ENCODE peak calls at places on chromosomes 6 and 20, in eight cellular contexts. T, C, E, Q, P, A, G and S are unnamed samples.

GRCh38 chr6:134281388-134281787 is 36.5 kb downstream of the SGK1 start:
- DNase-seq in Q (no peak), E (no peak), C (no peak), A (no peak), P (no peak), G (no peak), T (no peak), S (no peak)

GRCh38 chr20:57465486-57465885 is 59.5 kb downstream of the CTCFL start:
- DNase-seq in T (no peak), Q (no peak), E (no peak), C (no peak), P (peak), A (no peak), G (no peak), S (no peak)

GRCh38 chr20:17969276-17969883 is 562 bp downstream of the MGME1 start:
- DNase-seq in P (peak), G (no peak), Q (no peak), T (peak), E (peak), C (no peak), A (no peak), S (no peak)

GRCh38 chr6:75204959-75205775 is 686 bp downstream of the COL12A1 start:
- DNase-seq in T (peak), E (peak), C (no peak), G (peak), A (no peak), Q (peak), P (peak), S (no peak)

GRCh38 chr6:159973951-159974350 is 5.1 kb downstream of the IGF2R start:
- DNase-seq in C (no peak), E (peak), A (no peak), Q (no peak), G (peak), T (no peak), P (no peak), S (no peak)

GRCh38 chr6:30100585-30101422 is 12.1 kb downstream of the TRIM31 start:
- DNase-seq in C (no peak), A (no peak), Q (no peak), T (no peak), P (peak), E (peak), G (no peak), S (no peak)

GRCh38 chr6:214428-214827 is 77.9 kb upstream of the DUSP22 start:
- DNase-seq in C (no peak), G (no peak), Q (no peak), T (no peak), P (no peak), E (no peak), A (no peak), S (no peak)

GRCh38 chr20:23150304-23151007 is 64.3 kb upstream of the CD93 start:
- DNase-seq in T (no peak), E (no peak), C (no peak), G (no peak), Q (no peak), A (no peak), P (no peak), S (no peak)

GRCh38 chr6:52393780-52394179 is 26.4 kb upstream of the EFHC1 start:
- DNase-seq in A (no peak), G (no peak), T (no peak), P (no peak), Q (no peak), C (no peak), E (no peak), S (no peak)

GRCh38 chr6:143034689-143035334 is 25.9 kb upstream of the AIG1 start:
- DNase-seq in Q (no peak), T (no peak), A (no peak), E (no peak), P (peak), C (no peak), G (no peak), S (no peak)

GRCh38 chr20:31968299-31969126 is 562 bp downstream of the XKR7 start:
- DNase-seq in C (peak), Q (peak), T (no peak), G (peak), E (peak), A (no peak), P (peak), S (peak)

GRCh38 chr6:145798530-145798929 is 16.1 kb downstream of the FBXO30 start:
- DNase-seq in G (peak), C (no peak), A (no peak), Q (no peak), E (no peak), P (no peak), T (no peak), S (no peak)

GRCh38 chr6:53294095-53294494 is 54.7 kb downstream of the ELOVL5 start:
- DNase-seq in Q (no peak), P (no peak), T (no peak), E (peak), A (no peak), G (no peak), C (no peak), S (no peak)

GRCh38 chr20:59850018-59850641 is 83.3 kb downstream of the SYCP2 start:
- DNase-seq in C (no peak), Q (no peak), P (no peak), G (peak), T (no peak), A (no peak), E (peak), S (no peak)

GRCh38 chr6:17737704-17738252 is 31.1 kb upstream of the NUP153 start:
- DNase-seq in P (no peak), T (no peak), C (no peak), G (no peak), E (no peak), Q (no peak), A (no peak), S (no peak)

GRCh38 chr6:157097255-157097936 is 225.9 kb downstream of the TMEM242 start:
- DNase-seq in E (no peak), A (no peak), T (no peak), Q (no peak), C (no peak), P (no peak), G (no peak), S (no peak)

GRCh38 chr20:58576590-58576944 is 61.4 kb upstream of the APCDD1L start:
- DNase-seq in P (no peak), E (no peak), A (no peak), C (no peak), Q (no peak), T (no peak), G (no peak), S (no peak)

GRCh38 chr6:1103027-1103426 is 208.9 kb upstream of the FOXQ1 start:
- DNase-seq in A (no peak), E (no peak), T (no peak), G (no peak), Q (no peak), P (no peak), C (no peak), S (no peak)

GRCh38 chr20:36773123-36773547 is 428 bp downstream of the DSN1 start:
- DNase-seq in G (no peak), E (peak), Q (no peak), P (no peak), T (no peak), C (no peak), A (no peak), S (no peak)

GRCh38 chr6:7107578-7108195 is at the start of gene RREB1:
- DNase-seq in A (no peak), Q (no peak), P (peak), E (peak), C (no peak), G (peak), T (no peak), S (no peak)

GRCh38 chr20:41697861-41698559 is 79.8 kb upstream of the CHD6 start:
- DNase-seq in G (peak), C (no peak), Q (no peak), A (no peak), P (no peak), E (peak), T (no peak), S (no peak)

GRCh38 chr20:46285740-46286139 is 22.6 kb downstream of the CDH22 start:
- DNase-seq in T (no peak), A (no peak), P (no peak), C (no peak), E (no peak), G (no peak), Q (no peak), S (no peak)

GRCh38 chr20:35408270-35408669 is 3.5 kb downstream of the UQCC1 start:
- DNase-seq in T (no peak), P (no peak), A (no peak), G (no peak), E (no peak), C (no peak), Q (no peak), S (no peak)

GRCh38 chr6:136103763-136104311 is 146.3 kb downstream of the MTFR2 start:
- DNase-seq in C (no peak), P (no peak), E (peak), T (no peak), G (no peak), Q (no peak), A (no peak), S (peak)

GRCh38 chr6:161393839-161394364 is 120.0 kb upstream of the AGPAT4 start:
- DNase-seq in P (no peak), E (peak), C (no peak), T (no peak), A (no peak), Q (no peak), G (peak), S (no peak)

GRCh38 chr6:166743925-166744653 is 117.0 kb upstream of the RPS6KA2 start:
- DNase-seq in Q (no peak), P (no peak), A (no peak), G (peak), E (no peak), C (no peak), T (peak), S (no peak)

GRCh38 chr20:48230251-48230650 is 445.0 kb upstream of the SULF2 start:
- DNase-seq in T (no peak), P (no peak), Q (no peak), G (no peak), C (no peak), A (no peak), E (no peak), S (no peak)
- H3K27ac ChIP-seq in T (no peak), P (no peak), Q (no peak), G (no peak), C (no peak), A (no peak), E (no peak), S (no peak)

GRCh38 chr6:100493206-100493888 is 28.6 kb upstream of the SIM1 start:
- DNase-seq in Q (no peak), E (no peak), T (no peak), P (no peak), C (no peak), G (no peak), A (no peak), S (no peak)
- H3K27ac ChIP-seq in Q (no peak), E (no peak), T (no peak), P (no peak), C (no peak), G (no peak), A (no peak), S (no peak)

GRCh38 chr6:154890874-154891273 is 104.2 kb upstream of the TIAM2 start:
- DNase-seq in G (no peak), Q (no peak), A (no peak), C (no peak), P (no peak), E (no peak), T (no peak), S (no peak)

GRCh38 chr6:154891901-154892300 is 103.2 kb upstream of the TIAM2 start:
- DNase-seq in G (no peak), Q (no peak), E (no peak), A (no peak), P (no peak), C (no peak), T (no peak), S (no peak)

GRCh38 chr6:154888426-154888825 is 106.7 kb upstream of the TIAM2 start:
- DNase-seq in G (no peak), T (no peak), P (no peak), C (no peak), E (no peak), Q (no peak), A (no peak), S (no peak)

GRCh38 chr6:154887051-154887450 is 108.1 kb upstream of the TIAM2 start:
- DNase-seq in T (no peak), E (peak), G (peak), A (no peak), Q (no peak), P (no peak), C (no peak), S (no peak)

DNA sequence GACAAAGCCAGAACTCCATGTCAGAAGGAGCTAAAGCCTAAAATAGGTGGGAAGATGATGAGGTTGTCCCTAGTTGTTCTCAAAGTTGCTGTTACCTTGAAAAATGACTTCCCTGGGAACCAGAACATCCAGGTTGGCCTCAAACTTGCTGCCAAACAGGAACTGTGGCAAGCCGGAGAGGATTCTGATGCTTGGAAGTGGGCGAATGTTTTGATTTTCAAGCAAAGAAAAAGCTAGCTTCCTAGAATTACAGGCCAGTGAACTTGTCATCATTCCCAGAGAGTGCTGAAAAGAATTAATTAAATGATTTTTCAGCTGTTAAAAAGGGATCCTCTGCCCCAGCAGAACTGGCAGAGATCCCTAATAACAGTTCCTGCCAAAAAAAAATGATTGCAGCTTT is 106.2 kb upstream of the TIAM2 start:
- DNase-seq in A (no peak), P (no peak), E (no peak), C (no peak), Q (no peak), G (no peak), T (no peak), S (peak)
- H3K27ac ChIP-seq in A (no peak), P (no peak), E (no peak), C (no peak), Q (no peak), G (no peak), T (no peak), S (no peak)

GRCh38 chr6:89008763-89009374 is 45.5 kb upstream of the RNGTT start:
- DNase-seq in A (no peak), Q (no peak), E (no peak), G (no peak), T (no peak), C (no peak), P (no peak), S (no peak)

GRCh38 chr6:89011436-89011835 is 48.0 kb upstream of the RNGTT start:
- DNase-seq in Q (no peak), C (no peak), E (no peak), P (no peak), T (no peak), A (no peak), G (no peak), S (no peak)

GRCh38 chr6:89009624-89010059 is 46.2 kb upstream of the RNGTT start:
- DNase-seq in T (no peak), G (no peak), A (no peak), C (no peak), Q (no peak), E (no peak), P (no peak), S (no peak)

GRCh38 chr6:89008299-89008698 is 44.9 kb upstream of the RNGTT start:
- DNase-seq in Q (no peak), P (no peak), C (no peak), E (no peak), G (no peak), A (no peak), T (no peak), S (no peak)

GRCh38 chr6:89007209-89008001 is 44.0 kb upstream of the RNGTT start:
- DNase-seq in A (no peak), G (no peak), C (no peak), T (no peak), P (no peak), E (no peak), Q (no peak), S (no peak)
- H3K27ac ChIP-seq in A (no peak), G (no peak), C (no peak), T (no peak), P (no peak), E (no peak), Q (no peak), S (no peak)

GRCh38 chr20:650281-650680 is 2.7 kb downstream of the SRXN1 start:
- DNase-seq in A (no peak), C (no peak), Q (no peak), P (no peak), G (no peak), T (no peak), E (no peak), S (no peak)

GRCh38 chr20:651713-652610 is 1.0 kb downstream of the SRXN1 start:
- DNase-seq in Q (no peak), E (peak), T (no peak), A (no peak), G (no peak), P (no peak), C (no peak), S (no peak)

GRCh38 chr20:653110-653589 is at the start of gene SRXN1:
- DNase-seq in T (peak), C (peak), Q (peak), A (no peak), P (peak), E (peak), G (peak), S (peak)

GRCh38 chr20:652611-653109 is 340 bp downstream of the SRXN1 start:
- DNase-seq in C (no peak), G (peak), Q (peak), A (no peak), P (peak), T (no peak), E (peak), S (no peak)

DNA sequence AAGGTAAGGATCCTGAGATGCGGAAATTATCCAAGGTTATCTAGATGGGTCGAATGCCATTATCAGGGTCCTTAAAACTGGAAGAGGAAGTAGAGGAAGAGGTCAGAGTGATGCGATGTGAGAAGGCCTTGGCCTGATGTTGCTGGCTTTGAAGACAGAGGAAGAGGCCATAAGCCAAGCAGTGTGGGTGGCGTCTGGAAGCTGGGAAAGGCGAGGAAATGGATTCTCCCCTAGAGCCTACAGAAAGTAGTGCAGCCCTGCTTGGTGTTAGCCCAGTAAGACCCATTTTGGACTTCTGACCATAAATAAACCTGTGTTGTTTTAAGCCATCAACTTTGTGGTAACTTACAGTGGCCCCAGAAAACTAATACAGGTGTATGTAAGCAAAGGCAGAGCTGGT is 2.0 kb downstream of the SRXN1 start:
- DNase-seq in P (no peak), T (no peak), C (no peak), Q (no peak), E (peak), A (no peak), G (no peak), S (no peak)
- H3K27ac ChIP-seq in P (no peak), T (no peak), C (no peak), Q (no peak), E (no peak), A (no peak), G (no peak), S (no peak)

GRCh38 chr20:53444386-53444785 is 149.3 kb downstream of the ZNF217 start:
- DNase-seq in E (no peak), Q (no peak), C (no peak), A (no peak), P (no peak), T (no peak), G (no peak), S (no peak)
- H3K27ac ChIP-seq in E (no peak), Q (no peak), C (no peak), A (no peak), P (no peak), T (no peak), G (no peak), S (no peak)

DNA sequence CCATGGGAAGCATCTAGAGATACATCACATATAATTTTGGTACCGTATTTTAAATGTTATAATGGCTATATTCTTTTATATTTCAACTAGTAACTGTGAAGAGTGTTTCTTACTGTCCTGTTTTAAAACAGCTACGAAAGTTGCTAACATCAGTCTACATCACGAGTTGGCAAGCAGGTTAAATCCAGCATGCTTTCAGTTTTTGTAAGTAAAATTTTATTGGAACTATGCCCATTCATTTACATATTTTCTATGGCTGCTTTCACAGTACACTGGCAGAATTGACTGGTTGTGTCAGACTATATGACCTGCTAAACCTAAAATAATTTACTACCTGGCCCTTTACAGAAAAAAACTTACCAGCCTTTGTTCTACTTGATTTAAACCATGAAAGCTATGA is 478.1 kb downstream of the PHF3 start:
- DNase-seq in E (no peak), T (no peak), P (no peak), Q (no peak), G (no peak), A (no peak), C (no peak), S (no peak)
- H3K27ac ChIP-seq in E (no peak), T (no peak), P (no peak), Q (no peak), G (no peak), A (no peak), C (no peak), S (no peak)

DNA sequence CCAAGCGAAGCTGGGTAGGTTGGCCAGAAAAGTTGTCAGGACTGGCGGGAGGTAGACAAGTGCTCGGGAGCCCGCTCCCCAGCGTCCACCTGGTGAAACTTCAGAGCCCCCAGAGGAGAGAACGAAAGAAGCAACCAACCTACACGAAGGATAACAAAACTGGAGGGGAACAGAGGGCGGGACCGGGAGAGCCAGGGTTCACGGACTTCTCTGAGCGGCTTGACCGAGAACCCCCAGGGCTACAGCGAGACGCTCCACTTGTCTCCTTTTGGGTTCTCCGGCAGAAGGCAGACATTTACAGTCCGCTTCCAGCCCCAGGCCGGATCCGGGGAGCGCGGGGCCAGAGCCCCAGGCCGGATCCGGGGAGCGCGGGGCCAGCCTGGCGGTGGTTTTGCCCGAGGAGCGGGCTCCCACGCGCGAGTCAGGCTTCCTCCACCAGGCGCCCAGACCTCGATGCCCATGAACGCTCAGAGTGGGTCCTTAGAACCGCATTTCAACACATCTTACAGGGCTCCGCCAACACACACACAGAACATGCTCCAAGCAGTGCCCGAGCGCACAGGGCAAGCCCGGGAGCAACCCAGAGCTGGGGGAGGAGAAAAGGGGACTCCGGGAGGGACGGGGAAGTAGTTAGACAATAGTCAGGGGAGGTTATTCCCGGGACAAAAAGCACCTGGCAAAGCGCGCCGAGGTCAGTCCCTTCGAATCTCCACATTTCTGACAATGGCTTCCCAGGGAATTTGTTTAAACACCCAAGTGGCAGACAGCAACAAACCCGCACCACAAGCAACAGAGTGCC is 1.1 kb downstream of the PTPRK start:
- DNase-seq in A (no peak), G (peak), C (peak), T (no peak), Q (no peak), P (peak), E (peak), S (no peak)
- H3K27ac ChIP-seq in A (peak), G (peak), C (peak), T (peak), Q (peak), P (peak), E (peak), S (peak)